ENCODE peak calls at places on chromosome 20, in four cellular contexts. C is psoas muscle; J is CD4-positive, CD25-positive, alpha-beta regulatory T cell; A is fibroblast of lung. S is an unnamed sample.

GRCh38 chr20:25283221-25283951 is 35.5 kb downstream of the PYGB start:
- DNase-seq in C (peak; percentile 43), A (no peak), J (no peak), S (no peak)

GRCh38 chr20:48831702-48832422 is 4.1 kb upstream of the PREX1 start:
- DNase-seq in J (no peak), C (peak; percentile 74), A (peak; percentile 40), S (no peak)

GRCh38 chr20:58706150-58706892 is 13.7 kb downstream of the NPEPL1 start:
- DNase-seq in C (peak; percentile 25), J (no peak), A (no peak), S (no peak)

GRCh38 chr20:23937303-23938117 is 51.1 kb downstream of the GGTLC1 start:
- DNase-seq in C (no peak), J (peak; percentile 36), A (peak; percentile 7), S (peak; percentile 19)

GRCh38 chr20:39893013-39893685 is 795.9 kb downstream of the MAFB start:
- DNase-seq in A (peak; percentile 86), C (no peak), J (no peak), S (no peak)

GRCh38 chr20:52569201-52569600 is 377.6 kb upstream of the ZFP64 start:
- DNase-seq in C (no peak), J (no peak), A (peak; percentile 39), S (no peak)

GRCh38 chr20:21053002-21053762 is 53.0 kb downstream of the LINC00237 start:
- DNase-seq in J (no peak), C (no peak), A (no peak), S (peak; percentile 10)

GRCh38 chr20:29448806-29449470 is 1808.5 kb upstream of the DEFB115 start:
- DNase-seq in J (no peak), C (no peak), A (no peak), S (no peak)

GRCh38 chr20:16069416-16070010 is 503.7 kb downstream of the KIF16B start:
- DNase-seq in A (no peak), C (no peak), J (no peak), S (no peak)

GRCh38 chr20:24033151-24033550 is 44.6 kb upstream of the GGTLC1 start:
- DNase-seq in A (no peak), J (no peak), C (no peak), S (no peak)

GRCh38 chr20:7094438-7094997 is 327.0 kb downstream of the BMP2 start:
- DNase-seq in J (no peak), C (no peak), A (peak; percentile 10), S (no peak)

GRCh38 chr20:49398401-49399144 is 83.9 kb downstream of the KCNB1 start:
- DNase-seq in C (no peak), J (no peak), A (no peak), S (no peak)

GRCh38 chr20:50330504-50331313 is 140.1 kb downstream of the CEBPB start:
- DNase-seq in C (no peak), J (no peak), A (peak; percentile 86), S (no peak)

GRCh38 chr20:11431613-11432012 is 486.1 kb upstream of the BTBD3 start:
- DNase-seq in C (no peak), A (peak; percentile 89), J (no peak), S (no peak)

GRCh38 chr20:34705383-34706021 is 1.4 kb downstream of the TP53INP2 start:
- DNase-seq in J (peak; percentile 13), A (no peak), C (no peak), S (peak; percentile 17)

GRCh38 chr20:19211661-19212523 is 550 bp upstream of the SLC24A3 start:
- DNase-seq in C (peak; percentile 70), J (no peak), A (peak; percentile 2), S (no peak)

DNA sequence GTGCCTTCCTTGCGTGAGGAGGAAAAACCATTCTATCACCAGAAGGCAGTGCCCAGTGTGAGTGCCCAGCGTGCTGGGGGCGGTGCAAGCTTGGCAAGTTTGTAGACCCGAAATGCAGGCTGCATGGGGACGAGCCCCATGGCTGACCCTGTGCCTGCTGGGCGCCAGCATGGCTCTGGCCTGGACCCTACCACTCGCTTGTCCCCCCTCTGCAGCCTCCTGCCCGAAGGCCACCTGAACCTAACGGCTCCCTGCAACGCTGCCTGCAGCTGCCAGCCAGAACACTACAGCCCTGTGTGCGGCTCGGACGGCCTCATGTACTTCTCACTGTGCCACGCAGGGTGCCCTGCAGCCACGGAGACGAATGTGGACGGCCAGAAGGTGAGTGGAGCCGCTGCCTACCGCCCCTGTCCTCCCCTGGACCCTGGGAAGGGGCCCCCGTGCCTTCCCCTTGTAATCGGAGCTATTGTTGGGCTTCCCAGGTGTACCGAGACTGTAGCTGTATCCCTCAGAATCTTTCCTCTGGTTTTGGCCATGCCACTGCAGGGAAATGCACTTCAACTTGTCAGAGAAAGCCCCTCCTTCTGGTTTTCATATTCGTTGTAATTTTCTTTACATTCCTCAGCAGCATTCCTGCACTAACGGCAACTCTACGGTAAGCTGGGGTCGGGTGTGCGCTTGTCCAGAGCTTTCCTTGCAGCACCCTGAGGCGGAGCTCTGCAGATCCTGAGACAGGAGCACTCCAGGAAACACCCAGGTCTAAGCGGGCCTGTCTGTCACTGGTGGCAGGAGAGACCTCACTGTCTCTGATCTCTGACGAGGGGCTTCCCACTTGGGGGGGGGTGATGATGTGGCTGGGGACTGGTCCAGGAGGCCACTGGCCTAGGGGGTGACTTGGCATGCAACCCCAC is 25.5 kb downstream of the SLCO4A1 start:
- DNase-seq in J (no peak), A (no peak), C (no peak), S (no peak)
- H3K27ac ChIP-seq in J (no peak overlapping the region), A (no peak overlapping the region), C (no peak overlapping the region), S (peak overlapping the region; percentile 58)

GRCh38 chr20:55205684-55206083 is 730.3 kb downstream of the DOK5 start:
- DNase-seq in J (no peak), C (no peak), A (peak; percentile 44), S (no peak)

GRCh38 chr20:55194947-55195346 is 719.6 kb downstream of the DOK5 start:
- DNase-seq in A (no peak), C (no peak), J (no peak), S (no peak)

DNA sequence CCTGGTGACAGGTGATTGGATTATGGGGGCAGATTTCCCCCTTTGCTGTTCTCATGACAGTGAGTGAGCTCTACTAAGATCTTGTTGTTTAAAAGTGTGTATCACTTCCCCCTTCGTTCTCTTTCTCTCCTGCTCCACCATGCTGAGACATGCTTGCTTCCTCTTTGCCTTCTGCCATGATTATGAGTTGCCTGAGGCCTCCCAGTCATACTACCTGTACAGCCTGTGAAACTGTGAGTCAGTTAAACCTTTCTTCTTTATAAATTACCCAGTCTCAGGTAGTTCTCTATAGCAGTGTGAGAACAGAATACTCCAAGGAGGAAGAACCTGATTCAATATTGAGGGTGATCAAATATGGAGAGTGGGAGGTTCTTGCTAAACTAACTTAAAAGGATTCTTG is 724.9 kb downstream of the DOK5 start:
- DNase-seq in J (no peak), C (no peak), A (no peak), S (no peak)
- H3K27ac ChIP-seq in J (no peak overlapping the region), C (no peak overlapping the region), A (no peak overlapping the region), S (no peak overlapping the region)

GRCh38 chr20:32532246-32532645 is 52.9 kb downstream of the NOL4L start:
- DNase-seq in C (no peak), A (no peak), J (no peak), S (no peak)
- H3K27ac ChIP-seq in C (no peak overlapping the region), A (no peak overlapping the region), J (peak overlapping the region; percentile 94), S (no peak overlapping the region)

DNA sequence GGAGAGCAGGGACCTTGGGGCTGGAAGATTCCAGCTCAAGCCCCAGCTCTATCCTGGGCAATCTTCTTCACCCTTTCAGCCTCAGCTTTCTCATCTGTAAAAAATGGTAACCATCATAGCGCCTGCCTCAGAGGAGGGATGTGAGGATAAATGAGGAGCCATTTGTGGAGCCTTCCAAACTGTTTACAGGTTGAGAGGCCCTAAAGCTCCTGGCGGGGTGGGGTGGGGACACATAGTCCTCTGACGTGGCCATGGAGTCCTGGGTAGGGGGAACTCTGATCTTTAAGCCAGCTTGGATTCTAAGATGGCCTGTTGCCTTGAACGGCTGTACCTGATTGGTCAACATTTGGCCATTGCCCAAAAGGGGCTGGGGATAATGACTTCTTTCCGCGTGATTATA is 111.1 kb downstream of the TOX2 start:
- DNase-seq in J (no peak), A (no peak), C (no peak), S (no peak)
- H3K27ac ChIP-seq in J (no peak overlapping the region), A (no peak overlapping the region), C (no peak overlapping the region), S (no peak overlapping the region)

GRCh38 chr20:17084909-17085308 is 141.9 kb upstream of the PCSK2 start:
- DNase-seq in A (no peak), C (no peak), J (no peak), S (no peak)

DNA sequence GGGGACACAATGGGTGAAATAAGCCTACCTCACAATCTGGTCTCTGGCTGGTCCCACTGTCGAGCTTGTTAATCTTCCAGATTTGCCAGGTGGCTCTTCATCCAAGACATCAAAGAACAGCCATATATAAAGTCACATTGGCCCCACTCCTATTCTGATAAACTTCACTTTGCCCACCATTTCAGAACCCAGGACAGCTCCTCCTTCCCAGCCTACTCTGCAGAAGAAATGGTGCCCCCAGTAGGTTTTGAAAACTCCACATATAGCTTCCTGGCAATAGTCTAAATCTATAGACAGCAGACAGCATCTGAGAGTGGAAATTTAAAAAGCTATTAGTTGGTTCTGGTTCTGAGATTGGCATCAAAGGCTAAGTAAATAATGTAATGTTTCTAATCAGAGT is 143.1 kb upstream of the PCSK2 start:
- DNase-seq in A (peak; percentile 1), J (no peak), C (no peak), S (no peak)
- H3K27ac ChIP-seq in A (no peak overlapping the region), J (no peak overlapping the region), C (no peak overlapping the region), S (no peak overlapping the region)

DNA sequence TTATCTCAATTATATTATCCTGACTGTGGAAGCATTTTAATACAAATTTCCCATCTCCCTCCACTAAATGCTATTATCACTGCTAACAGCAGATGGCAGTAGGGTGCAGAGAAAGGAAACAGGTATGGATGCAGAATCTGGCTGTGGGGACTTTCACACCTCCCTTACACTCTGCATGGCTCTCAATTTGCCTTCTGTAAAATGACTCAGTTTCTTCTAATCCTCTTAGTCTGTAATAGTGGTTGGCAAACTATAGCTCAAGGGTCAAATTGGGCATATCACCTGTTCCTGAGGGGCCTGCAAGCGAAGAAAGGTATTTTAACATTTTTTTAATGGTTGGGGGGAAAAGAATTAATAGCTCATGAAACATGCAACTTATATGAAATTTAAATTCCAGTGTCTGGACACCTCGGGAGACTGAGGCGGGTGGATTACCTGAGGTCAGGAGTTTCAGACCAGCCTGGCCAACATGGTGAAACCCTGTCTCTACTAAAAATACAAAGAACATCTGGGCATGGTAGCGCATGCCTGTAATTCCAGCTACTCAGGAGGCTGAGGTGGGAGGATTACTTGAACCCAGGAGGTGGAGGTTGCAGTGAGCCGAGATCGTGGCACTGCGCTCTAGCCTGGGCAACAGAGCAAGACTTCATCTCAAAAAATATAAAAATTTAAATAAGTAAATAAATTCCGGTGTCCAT is 83.5 kb downstream of the ZMYND8 start:
- DNase-seq in C (no peak), A (peak; percentile 69), J (peak; percentile 32), S (no peak)
- H3K27ac ChIP-seq in C (peak overlapping the region; percentile 38), A (no peak overlapping the region), J (no peak overlapping the region), S (no peak overlapping the region)

GRCh38 chr20:53778736-53779135 is 185.1 kb upstream of the ZNF217 start:
- DNase-seq in J (no peak), A (no peak), C (no peak), S (no peak)

GRCh38 chr20:53776858-53777257 is 183.2 kb upstream of the ZNF217 start:
- DNase-seq in A (no peak), C (no peak), J (no peak), S (no peak)

GRCh38 chr20:53782612-53783246 is 189.1 kb upstream of the ZNF217 start:
- DNase-seq in J (no peak), A (no peak), C (no peak), S (no peak)

GRCh38 chr20:53778041-53778516 is 184.4 kb upstream of the ZNF217 start:
- DNase-seq in J (no peak), C (no peak), A (no peak), S (no peak)

GRCh38 chr20:53779822-53780221 is 186.2 kb upstream of the ZNF217 start:
- DNase-seq in C (no peak), A (no peak), J (no peak), S (no peak)
- H3K27ac ChIP-seq in C (no peak overlapping the region), A (no peak overlapping the region), J (no peak overlapping the region), S (no peak overlapping the region)